ENCODE peak calls at places on chromosomes 11 and 22, in six cellular contexts. C is HCT116, F is HepG2, O is SK-N-SH, T is K562, G is H1. Z is an unnamed sample.

GRCh38 chr11:9769621-9770020 is 105.7 kb downstream of the SWAP70 start:
- DNase-seq in C (no peak), G (no peak), F (no peak), T (no peak), O (no peak), Z (no peak)

GRCh38 chr22:43931771-43932170 is 8.2 kb downstream of the PNPLA3 start:
- DNase-seq in F (no peak), O (no peak), C (no peak), G (no peak), T (no peak), Z (no peak)

GRCh38 chr11:123159146-123159857 is 35.7 kb downstream of the CLMP start:
- DNase-seq in G (no peak), C (no peak), O (no peak), F (no peak), T (no peak), Z (no peak)

GRCh38 chr11:112082729-112083128 is 3.8 kb downstream of the TIMM8B start:
- DNase-seq in G (no peak), T (no peak), C (no peak), F (no peak), O (no peak), Z (no peak)

GRCh38 chr22:43776081-43776670 is 35.9 kb downstream of the EFCAB6 start:
- DNase-seq in F (no peak), T (no peak), G (no peak), O (no peak), C (no peak), Z (no peak)

GRCh38 chr22:17882727-17883126 is 108.5 kb upstream of the BID start:
- DNase-seq in T (no peak), F (no peak), G (no peak), O (no peak), C (no peak), Z (no peak)

GRCh38 chr22:49476800-49477400 is 350.8 kb downstream of the BRD1 start:
- DNase-seq in G (no peak), T (no peak), F (no peak), O (no peak), C (no peak), Z (no peak)

GRCh38 chr11:86991341-86991740 is 36.1 kb upstream of the FZD4 start:
- DNase-seq in F (no peak), T (no peak), C (no peak), O (no peak), G (no peak), Z (no peak)

GRCh38 chr11:106276126-106276525 is 198.7 kb downstream of the AASDHPPT start:
- DNase-seq in F (no peak), G (no peak), C (no peak), T (no peak), O (no peak), Z (no peak)

GRCh38 chr11:117663389-117663788 is 133.6 kb downstream of the DSCAML1 start:
- DNase-seq in O (no peak), C (no peak), T (no peak), F (no peak), G (no peak), Z (no peak)

GRCh38 chr22:20981787-20982562 is at the start of gene LZTR1:
- DNase-seq in F (peak), G (no peak), O (peak), C (peak), T (peak), Z (peak)

GRCh38 chr11:104531075-104531474 is 367.1 kb upstream of the PDGFD start:
- DNase-seq in F (peak), C (no peak), G (peak), O (no peak), T (no peak), Z (peak)

GRCh38 chr22:42000466-42000865 is 1.9 kb downstream of the WBP2NL start:
- DNase-seq in F (no peak), C (no peak), G (no peak), T (no peak), O (no peak), Z (no peak)

GRCh38 chr11:128146926-128147605 is 440.3 kb downstream of the ETS1 start:
- DNase-seq in T (no peak), G (no peak), O (no peak), F (no peak), C (no peak), Z (peak)

GRCh38 chr11:133934599-133935550 is 21.9 kb downstream of the IGSF9B start:
- DNase-seq in T (peak), F (peak), C (peak), O (peak), G (no peak), Z (no peak)

GRCh38 chr11:14310696-14311095 is 48.3 kb downstream of the RRAS2 start:
- DNase-seq in T (no peak), O (no peak), C (no peak), G (no peak), F (no peak), Z (peak)

GRCh38 chr11:37995886-37996285 is 1397.8 kb upstream of the RAG2 start:
- DNase-seq in G (no peak), O (no peak), T (no peak), C (no peak), F (no peak), Z (no peak)

GRCh38 chr22:35407352-35407751 is 7.4 kb downstream of the MCM5 start:
- DNase-seq in O (no peak), F (no peak), C (no peak), G (no peak), T (no peak), Z (no peak)

GRCh38 chr11:118120793-118121192 is 31.8 kb downstream of the SCN4B start:
- DNase-seq in G (no peak), C (no peak), O (no peak), T (no peak), F (no peak), Z (no peak)

GRCh38 chr22:27405672-27406388 is 395.7 kb downstream of the MN1 start:
- DNase-seq in F (peak), G (peak), O (peak), T (peak), C (peak), Z (peak)

GRCh38 chr22:22395230-22395629 is 113.3 kb downstream of the ZNF280B start:
- DNase-seq in G (no peak), F (no peak), O (no peak), T (peak), C (no peak), Z (no peak)

GRCh38 chr11:2558402-2558801 is 113.6 kb downstream of the KCNQ1 start:
- DNase-seq in F (no peak), G (no peak), T (no peak), C (no peak), O (no peak), Z (no peak)

GRCh38 chr22:17774928-17775675 is 833 bp upstream of the BID start:
- DNase-seq in C (no peak), G (no peak), T (no peak), F (no peak), O (no peak), Z (no peak)

GRCh38 chr11:102120006-102120405 is 9.8 kb downstream of the YAP1 start:
- DNase-seq in C (no peak), O (no peak), T (no peak), G (no peak), F (peak), Z (no peak)

GRCh38 chr11:132284611-132285010 is 914.2 kb downstream of the NTM start:
- DNase-seq in G (no peak), F (no peak), O (no peak), C (no peak), T (no peak), Z (no peak)

GRCh38 chr11:132284048-132284447 is 913.6 kb downstream of the NTM start:
- DNase-seq in F (no peak), C (no peak), G (no peak), O (no peak), T (no peak), Z (no peak)

DNA sequence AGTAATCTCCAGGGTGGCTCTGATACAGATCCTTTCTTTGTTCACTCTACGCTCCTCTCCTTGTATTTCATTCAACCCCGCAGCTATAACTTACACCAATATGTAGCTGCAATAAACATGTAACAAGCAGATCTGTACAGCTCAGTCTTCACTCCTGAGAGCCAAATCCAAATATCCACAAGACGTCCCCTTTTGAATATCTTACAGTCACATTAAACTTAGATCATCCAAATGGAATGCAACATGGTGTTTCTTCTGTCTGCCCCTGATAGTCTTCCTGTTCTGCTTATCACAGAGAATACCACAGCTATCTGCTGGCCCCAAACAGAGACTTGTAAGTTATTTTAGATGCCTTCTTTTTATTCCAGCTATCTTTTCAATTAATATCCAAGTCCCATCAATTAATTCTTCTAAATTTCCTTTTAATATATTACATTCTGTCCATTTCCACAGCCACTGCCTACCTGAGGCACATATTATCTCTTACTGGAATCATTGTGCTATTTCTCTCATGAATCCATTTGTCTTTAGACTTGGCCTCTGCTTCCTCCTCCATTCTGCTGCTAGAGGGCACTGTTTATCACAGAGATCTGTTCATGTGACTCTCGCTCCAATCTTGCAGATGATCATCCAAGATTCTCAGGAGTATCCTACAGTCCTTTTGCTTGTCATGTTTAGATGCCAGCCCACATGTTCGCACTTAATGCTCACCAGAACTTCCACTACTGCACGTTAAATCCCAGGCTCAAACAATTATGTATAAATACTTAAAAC is 908.6 kb downstream of the NTM start:
- DNase-seq in F (no peak), O (no peak), C (no peak), T (no peak), G (no peak), Z (peak)
- TF ChIP-seq CTCF in F (peak), O (peak), C (no peak), T (no peak), G (peak), Z (peak)

DNA sequence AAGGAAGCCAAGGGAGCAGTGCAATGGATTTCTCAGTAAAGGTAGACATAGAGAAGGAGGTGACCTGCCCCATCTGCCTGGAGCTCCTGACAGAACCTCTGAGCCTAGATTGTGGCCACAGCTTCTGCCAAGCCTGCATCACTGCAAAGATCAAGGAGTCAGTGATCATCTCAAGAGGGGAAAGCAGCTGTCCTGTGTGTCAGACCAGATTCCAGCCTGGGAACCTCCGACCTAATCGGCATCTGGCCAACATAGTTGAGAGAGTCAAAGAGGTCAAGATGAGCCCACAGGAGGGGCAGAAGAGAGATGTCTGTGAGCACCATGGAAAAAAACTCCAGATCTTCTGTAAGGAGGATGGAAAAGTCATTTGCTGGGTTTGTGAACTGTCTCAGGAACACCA is 6.6 kb downstream of the TRIM22 start:
- DNase-seq in O (no peak), F (no peak), C (no peak), G (no peak), T (no peak), Z (no peak)
- TF ChIP-seq MAX in O (no peak), F (no peak), C (no peak), G (no peak), T (no peak), Z (no peak)

DNA sequence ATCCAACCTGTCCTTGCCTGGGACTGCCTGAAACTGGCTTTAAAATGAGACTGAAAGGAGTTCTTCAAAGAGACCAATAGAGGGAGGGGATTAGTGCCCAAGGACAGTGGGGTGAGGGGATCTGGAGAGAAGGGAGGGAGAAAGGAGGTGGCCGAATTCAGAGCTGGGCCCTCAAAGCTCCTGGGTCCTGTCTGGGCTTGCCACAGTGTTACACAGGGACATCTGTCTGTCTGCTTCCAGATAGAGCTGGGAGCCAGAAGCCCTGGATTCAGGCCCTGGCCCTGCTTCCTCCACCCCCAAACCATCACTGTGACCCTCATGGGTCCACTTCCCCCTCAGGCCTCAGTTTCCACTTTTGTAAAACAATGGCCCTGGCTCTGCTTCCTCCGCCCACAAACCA is 3.6 kb downstream of the KCNJ4 start:
- DNase-seq in F (no peak), T (no peak), O (no peak), G (no peak), C (no peak), Z (no peak)
- H2AFZ ChIP-seq in F (no peak), T (no peak), O (no peak), G (no peak), C (no peak), Z (no peak)

GRCh38 chr11:99568808-99569207 is 548.1 kb downstream of the CNTN5 start:
- DNase-seq in T (no peak), C (no peak), O (no peak), G (no peak), F (no peak), Z (no peak)
- TF ChIP-seq CTCF in T (no peak), C (no peak), O (no peak), G (no peak), F (no peak), Z (no peak)

GRCh38 chr11:6737872-6738466 is 33.8 kb downstream of the OR2AG2 start:
- DNase-seq in C (peak), O (peak), G (no peak), T (peak), F (peak), Z (peak)
- TF ChIP-seq MAX in C (no peak), O (no peak), G (no peak), T (no peak), F (no peak), Z (no peak)

GRCh38 chr11:95994340-95994728 is 70.4 kb upstream of the MTMR2 start:
- DNase-seq in C (no peak), T (no peak), F (no peak), O (no peak), G (no peak), Z (no peak)
- H2AFZ ChIP-seq in C (no peak), T (no peak), F (no peak), O (no peak), G (no peak), Z (no peak)

DNA sequence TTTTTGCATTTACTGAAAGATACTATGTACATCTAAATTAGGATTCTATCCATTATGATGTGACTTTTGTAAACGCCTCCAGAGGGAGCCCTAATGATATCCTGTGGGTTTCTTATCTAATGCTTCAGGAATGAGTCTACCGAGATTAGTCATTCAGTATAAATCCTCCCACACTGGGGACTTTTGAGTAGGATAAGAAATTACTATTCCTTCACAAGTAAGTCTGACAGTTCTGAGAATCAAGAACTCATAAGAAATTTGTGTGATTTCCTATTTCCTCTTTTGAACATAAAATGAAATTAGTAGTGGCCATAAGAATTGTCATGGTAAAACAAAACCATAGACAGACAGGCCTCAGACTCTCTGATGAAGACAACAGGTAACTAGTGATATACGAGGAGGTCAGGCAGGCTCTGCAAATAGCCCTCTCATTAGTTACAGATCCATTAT is 10.0 kb upstream of the OR5M1 start:
- DNase-seq in F (peak), C (no peak), T (peak), G (no peak), O (peak), Z (no peak)
- TF ChIP-seq CTCF in F (peak), C (peak), T (no peak), G (peak), O (peak), Z (no peak)

DNA sequence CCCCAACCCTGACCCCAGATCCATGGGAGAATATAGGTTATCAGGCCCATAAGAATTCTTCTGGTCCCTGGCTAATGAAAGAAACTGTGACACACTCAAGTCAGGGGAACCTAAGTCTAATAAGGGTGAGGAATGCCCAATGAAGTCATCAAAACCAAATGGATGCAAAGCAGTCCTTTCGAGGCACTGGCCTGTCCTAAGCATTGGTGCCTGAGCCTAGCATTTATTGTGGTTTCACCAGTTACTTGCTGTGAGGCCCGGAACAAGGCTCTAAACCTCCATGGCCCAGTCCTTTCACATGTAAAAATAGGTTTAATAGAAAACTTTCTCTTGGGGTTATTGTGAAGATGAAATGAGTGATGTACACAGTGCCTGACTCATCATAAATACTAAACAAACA is 712.6 kb downstream of the DLG2 start:
- DNase-seq in F (no peak), O (no peak), C (no peak), T (no peak), G (no peak), Z (no peak)
- TF ChIP-seq MAX in F (no peak), O (no peak), C (no peak), T (no peak), G (no peak), Z (no peak)

GRCh38 chr11:113666584-113666983 is 39.5 kb downstream of the TMPRSS5 start:
- DNase-seq in C (no peak), F (no peak), T (no peak), O (no peak), G (no peak), Z (no peak)

GRCh38 chr11:113663567-113663966 is 42.5 kb downstream of the TMPRSS5 start:
- DNase-seq in C (no peak), F (no peak), O (no peak), G (no peak), T (peak), Z (no peak)

GRCh38 chr11:113664069-113664980 is 41.8 kb downstream of the TMPRSS5 start:
- DNase-seq in O (no peak), C (peak), G (no peak), T (peak), F (peak), Z (no peak)

GRCh38 chr11:113667801-113668200 is 38.3 kb downstream of the TMPRSS5 start:
- DNase-seq in O (no peak), T (no peak), G (no peak), C (no peak), F (no peak), Z (no peak)

DNA sequence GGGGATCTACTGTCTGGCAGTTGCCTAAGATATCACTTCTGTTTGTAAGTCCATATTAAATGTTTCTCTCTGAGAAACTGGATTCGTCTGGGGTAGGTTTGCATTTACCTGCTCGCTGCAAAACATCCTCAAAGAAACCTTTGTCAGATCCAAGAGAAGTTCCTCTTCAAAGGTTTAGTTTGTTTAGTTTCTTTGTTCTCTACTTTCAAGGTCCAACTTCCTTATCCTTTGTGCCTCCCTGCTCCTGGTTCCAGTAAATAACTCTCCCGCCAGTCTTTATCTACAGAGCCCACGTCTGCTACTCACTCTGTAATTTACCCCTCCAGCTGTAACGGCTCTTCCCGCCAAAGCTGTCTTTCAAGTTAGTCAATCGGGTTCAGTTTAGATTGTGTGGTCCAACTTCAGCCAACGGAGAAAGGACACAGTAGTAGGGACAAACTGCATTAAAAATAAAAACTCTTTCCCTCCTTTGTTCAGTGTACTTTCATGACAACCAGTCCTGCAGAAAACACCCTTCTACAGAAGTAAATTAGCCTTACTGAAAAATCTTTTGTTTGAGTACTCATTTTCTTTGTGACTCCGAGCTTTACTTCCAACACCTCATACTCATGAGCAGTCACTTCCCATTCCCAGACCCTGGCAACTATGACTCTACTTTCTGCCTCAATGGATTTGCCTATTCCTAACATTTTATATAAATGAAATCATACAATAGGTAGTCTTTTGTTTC is 41.0 kb downstream of the TMPRSS5 start:
- DNase-seq in C (no peak), G (no peak), F (peak), O (no peak), T (peak), Z (no peak)
- H2AFZ ChIP-seq in C (no peak), G (no peak), F (peak), O (no peak), T (peak), Z (no peak)